ENCODE peak calls at places on chromosomes 6 and 20, in six cellular contexts. S is GM12878, I is HepG2, D is A549, Q is upper lobe of left lung, Z is K562. J is an unnamed sample.

GRCh38 chr6:4801491-4802118 is 25.4 kb downstream of the CDYL start:
- ATAC-seq in S (peak; percentile 86), I (peak; percentile 45), D (no peak), Q (no peak), Z (peak; percentile 21), J (no peak)

GRCh38 chr6:151353795-151354194 is 37.6 kb downstream of the ZBTB2 start:
- ATAC-seq in S (no peak), I (no peak), D (no peak), Q (no peak), Z (peak; percentile 14), J (no peak)

GRCh38 chr20:37501940-37502339 is 19.1 kb upstream of the NNAT start:
- ATAC-seq in S (no peak), I (peak; percentile 30), D (peak; percentile 71), Q (no peak), Z (peak; percentile 35), J (no peak)

GRCh38 chr6:112156694-112157093 is 69.3 kb downstream of the FAM229B start:
- ATAC-seq in S (no peak), I (no peak), D (no peak), Q (no peak), Z (peak; percentile 28), J (no peak)

GRCh38 chr6:148934534-148934933 is 187.7 kb downstream of the UST start:
- ATAC-seq in S (peak; percentile 37), I (no peak), D (no peak), Q (peak; percentile 72), Z (no peak), J (no peak)

GRCh38 chr20:24784607-24785006 is 164.5 kb upstream of the CST7 start:
- ATAC-seq in S (no peak), I (no peak), D (no peak), Q (no peak), Z (no peak), J (no peak)

GRCh38 chr6:22447191-22447590 is 122.2 kb upstream of the HDGFL1 start:
- ATAC-seq in S (no peak), I (no peak), D (no peak), Q (no peak), Z (no peak), J (no peak)

GRCh38 chr20:41910558-41910957 is 292.4 kb upstream of the CHD6 start:
- ATAC-seq in S (no peak), I (no peak), D (no peak), Q (no peak), Z (no peak), J (no peak)

GRCh38 chr6:33279257-33279695 is 2.4 kb downstream of the B3GALT4 start:
- ATAC-seq in S (no peak), I (peak; percentile 0), D (no peak), Q (no peak), Z (no peak), J (no peak)

GRCh38 chr6:116253188-116253504 is 729 bp downstream of the TSPYL4 start:
- ATAC-seq in S (no peak), I (peak; percentile 20), D (no peak), Q (no peak), Z (no peak), J (no peak)

GRCh38 chr20:56685879-56686278 is 56.8 kb downstream of the TFAP2C start:
- ATAC-seq in S (no peak), I (no peak), D (no peak), Q (no peak), Z (no peak), J (no peak)

GRCh38 chr20:6693178-6693807 is 74.2 kb upstream of the BMP2 start:
- ATAC-seq in S (peak; percentile 9), I (no peak), D (no peak), Q (no peak), Z (no peak), J (no peak)

GRCh38 chr6:37272834-37273566 is 15.1 kb upstream of the TMEM217 start:
- ATAC-seq in S (no peak), I (no peak), D (no peak), Q (no peak), Z (no peak), J (no peak)

GRCh38 chr20:41468994-41469600 is 102.5 kb upstream of the EMILIN3 start:
- ATAC-seq in S (no peak), I (no peak), D (no peak), Q (no peak), Z (no peak), J (no peak)

GRCh38 chr20:63478346-63479302 is 6.2 kb upstream of the KCNQ2 start:
- ATAC-seq in S (no peak), I (peak; percentile 5), D (no peak), Q (no peak), Z (no peak), J (no peak)

GRCh38 chr20:57498425-57499400 is 26.2 kb downstream of the CTCFL start:
- ATAC-seq in S (peak; percentile 93), I (peak; percentile 80), D (peak; percentile 89), Q (no peak), Z (peak; percentile 32), J (no peak)

GRCh38 chr6:53347921-53348435 is 772 bp downstream of the ELOVL5 start:
- ATAC-seq in S (peak; percentile 40), I (peak; percentile 84), D (peak; percentile 81), Q (peak; percentile 81), Z (peak; percentile 81), J (peak; percentile 66)

GRCh38 chr20:48965189-48965910 is 43.8 kb downstream of the ARFGEF2 start:
- ATAC-seq in S (no peak), I (no peak), D (no peak), Q (no peak), Z (no peak), J (no peak)

DNA sequence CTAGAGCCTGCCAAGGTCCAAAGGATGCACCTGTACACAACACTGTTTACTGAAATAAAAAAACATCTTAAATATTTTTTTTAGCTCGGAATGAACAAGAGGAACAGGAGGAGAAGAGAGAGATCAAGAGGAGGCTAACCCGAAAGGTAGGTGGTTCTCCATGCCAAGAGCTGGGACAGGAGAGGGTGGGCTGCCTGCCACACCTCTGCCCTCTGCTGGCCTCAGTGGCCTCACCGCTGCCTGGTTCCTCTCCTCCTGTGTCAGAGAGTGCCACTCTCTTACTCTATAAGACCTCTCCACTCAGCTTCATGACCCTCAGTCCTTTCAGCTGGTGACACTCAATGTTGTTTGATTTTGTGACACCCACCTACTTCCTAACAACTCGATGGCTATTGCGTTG is 50.2 kb downstream of the TBC1D7 start:
- ATAC-seq in S (peak; percentile 53), I (peak; percentile 83), D (peak; percentile 72), Q (no peak), Z (no peak), J (no peak)
- TF ChIP-seq CTCF in S (peak; percentile 58), I (peak; percentile 71), D (no peak), Q (no peak), Z (peak; percentile 45), J (no peak)

GRCh38 chr6:14210663-14211595 is 93.4 kb downstream of the CD83 start:
- ATAC-seq in S (peak; percentile 98), I (peak; percentile 91), D (peak; percentile 96), Q (peak; percentile 98), Z (peak; percentile 99), J (peak; percentile 97)
- TF ChIP-seq EP300 in S (no peak), I (peak; percentile 87), D (no peak), Q (no peak), Z (no peak), J (no peak)

DNA sequence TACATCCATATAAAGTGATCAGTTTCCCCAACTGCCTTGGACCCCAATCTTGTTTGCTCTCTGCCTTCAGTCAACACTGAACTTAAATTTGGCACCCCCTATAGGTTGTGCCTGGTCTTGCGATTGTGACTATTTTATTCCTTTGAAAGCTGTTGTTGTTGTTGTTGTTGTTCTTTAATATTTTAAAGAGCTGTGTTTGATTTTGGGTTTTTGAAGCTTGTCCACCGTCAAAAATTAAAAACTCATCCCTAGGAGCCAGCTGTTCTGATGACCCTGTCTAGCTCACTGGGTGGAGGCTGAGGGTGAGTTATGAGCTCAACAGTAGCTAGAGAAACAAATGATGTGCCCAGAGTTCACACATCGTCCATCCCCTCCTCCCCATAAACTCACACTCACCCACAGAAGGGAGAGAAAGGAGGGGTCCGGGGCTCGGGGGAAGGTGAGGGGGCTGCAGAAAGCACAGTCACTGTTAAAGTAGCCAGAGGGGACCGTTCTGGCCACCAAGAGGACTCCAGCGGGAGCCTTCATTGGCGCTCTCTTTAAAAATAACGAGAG is 4.0 kb downstream of the SIM1 start:
- ATAC-seq in S (peak; percentile 35), I (no peak), D (peak; percentile 82), Q (no peak), Z (no peak), J (no peak)
- TF ChIP-seq CTCF in S (peak; percentile 25), I (no peak), D (peak; percentile 58), Q (no peak), Z (peak; percentile 26), J (no peak)

GRCh38 chr6:168332020-168332419 is 12.4 kb upstream of the DACT2 start:
- ATAC-seq in S (no peak), I (no peak), D (no peak), Q (no peak), Z (no peak), J (no peak)
- TF ChIP-seq EP300 in S (no peak), I (no peak), D (no peak), Q (no peak), Z (no peak), J (no peak)